ENCODE peak calls at places on chromosomes 1 and 21, in seven cellular contexts. One of them, this sample, is unnamed. For H3K4me1 and H3K27me3, the result is how much of the 10 kb centered on the place peaks cover.

GRCh38 chr21:25330266-25330665 is 277.0 kb downstream of the MRPL39 start:
- DNase-seq in Panc1: no peak
- DNase-seq in psoas muscle: no peak
- DNase-seq in aorta: no peak
- DNase-seq in PC-3: peak
- DNase-seq in ovary: no peak
- DNase-seq in left ventricle myocardium inferior: no peak
- DNase-seq in this sample: no peak

GRCh38 chr1:154500533-154500932 is 1.5 kb upstream of the TDRD10 start:
- DNase-seq in psoas muscle: no peak
- DNase-seq in aorta: no peak
- DNase-seq in PC-3: no peak
- DNase-seq in ovary: no peak
- DNase-seq in left ventricle myocardium inferior: no peak
- DNase-seq in Panc1: no peak
- DNase-seq in this sample: no peak

GRCh38 chr1:53328490-53329182 is 766 bp upstream of the LRP8 start:
- DNase-seq in Panc1: no peak
- DNase-seq in ovary: no peak
- DNase-seq in psoas muscle: no peak
- DNase-seq in left ventricle myocardium inferior: no peak
- DNase-seq in aorta: peak
- DNase-seq in PC-3: no peak
- DNase-seq in this sample: no peak

GRCh38 chr1:100708476-100709062 is 11.0 kb upstream of the VCAM1 start:
- DNase-seq in psoas muscle: no peak
- DNase-seq in Panc1: no peak
- DNase-seq in ovary: no peak
- DNase-seq in left ventricle myocardium inferior: no peak
- DNase-seq in PC-3: no peak
- DNase-seq in aorta: no peak
- DNase-seq in this sample: peak

GRCh38 chr1:222373831-222374603 is 173.9 kb downstream of the HHIPL2 start:
- DNase-seq in ovary: no peak
- DNase-seq in psoas muscle: no peak
- DNase-seq in Panc1: no peak
- DNase-seq in aorta: no peak
- DNase-seq in left ventricle myocardium inferior: no peak
- DNase-seq in PC-3: no peak
- DNase-seq in this sample: no peak

GRCh38 chr1:184986250-184986649 is 11.9 kb upstream of the NIBAN1 start:
- DNase-seq in ovary: no peak
- DNase-seq in PC-3: peak
- DNase-seq in aorta: no peak
- DNase-seq in left ventricle myocardium inferior: no peak
- DNase-seq in Panc1: no peak
- DNase-seq in psoas muscle: no peak
- DNase-seq in this sample: peak

GRCh38 chr1:100860397-100860991 is 34.1 kb downstream of the EXTL2 start:
- DNase-seq in PC-3: peak
- DNase-seq in ovary: no peak
- DNase-seq in psoas muscle: no peak
- DNase-seq in Panc1: no peak
- DNase-seq in left ventricle myocardium inferior: no peak
- DNase-seq in aorta: no peak
- DNase-seq in this sample: peak

GRCh38 chr1:3530931-3531818 is 76.7 kb downstream of the ARHGEF16 start:
- DNase-seq in PC-3: peak
- DNase-seq in psoas muscle: peak
- DNase-seq in left ventricle myocardium inferior: peak
- DNase-seq in Panc1: no peak
- DNase-seq in ovary: peak
- DNase-seq in aorta: peak
- DNase-seq in this sample: peak

GRCh38 chr1:42981406-42981805 is 22.7 kb upstream of the SLC2A1 start:
- DNase-seq in Panc1: no peak
- DNase-seq in ovary: no peak
- DNase-seq in left ventricle myocardium inferior: no peak
- DNase-seq in PC-3: no peak
- DNase-seq in psoas muscle: no peak
- DNase-seq in aorta: no peak
- DNase-seq in this sample: no peak

GRCh38 chr1:182394055-182394775 is 2.6 kb upstream of the GLUL start:
- DNase-seq in PC-3: no peak
- DNase-seq in left ventricle myocardium inferior: no peak
- DNase-seq in ovary: no peak
- DNase-seq in psoas muscle: no peak
- DNase-seq in aorta: no peak
- DNase-seq in Panc1: no peak
- DNase-seq in this sample: no peak
- H3K4me1 ChIP-seq in PC-3: under half
- H3K4me1 ChIP-seq in left ventricle myocardium inferior: half or more
- H3K4me1 ChIP-seq in ovary: under half
- H3K4me1 ChIP-seq in psoas muscle: under half
- H3K4me1 ChIP-seq in aorta: under half
- H3K4me1 ChIP-seq in Panc1: under half
- H3K4me1 ChIP-seq in this sample: under half

GRCh38 chr1:10938741-10939417 is 73.6 kb upstream of the TARDBP start:
- DNase-seq in aorta: no peak
- DNase-seq in PC-3: no peak
- DNase-seq in ovary: no peak
- DNase-seq in left ventricle myocardium inferior: no peak
- DNase-seq in psoas muscle: no peak
- DNase-seq in Panc1: no peak
- DNase-seq in this sample: no peak

GRCh38 chr1:10940838-10941237 is 71.6 kb upstream of the TARDBP start:
- DNase-seq in psoas muscle: no peak
- DNase-seq in Panc1: no peak
- DNase-seq in PC-3: no peak
- DNase-seq in left ventricle myocardium inferior: no peak
- DNase-seq in aorta: no peak
- DNase-seq in ovary: no peak
- DNase-seq in this sample: no peak

GRCh38 chr1:10941891-10942541 is 70.4 kb upstream of the TARDBP start:
- DNase-seq in left ventricle myocardium inferior: peak
- DNase-seq in PC-3: peak
- DNase-seq in psoas muscle: peak
- DNase-seq in Panc1: peak
- DNase-seq in aorta: peak
- DNase-seq in ovary: peak
- DNase-seq in this sample: peak

GRCh38 chr1:10939654-10940450 is 72.6 kb upstream of the TARDBP start:
- DNase-seq in psoas muscle: no peak
- DNase-seq in Panc1: no peak
- DNase-seq in PC-3: no peak
- DNase-seq in left ventricle myocardium inferior: no peak
- DNase-seq in ovary: no peak
- DNase-seq in aorta: no peak
- DNase-seq in this sample: no peak

GRCh38 chr1:10940451-10940804 is 72.0 kb upstream of the TARDBP start:
- DNase-seq in psoas muscle: no peak
- DNase-seq in Panc1: no peak
- DNase-seq in aorta: no peak
- DNase-seq in PC-3: no peak
- DNase-seq in left ventricle myocardium inferior: no peak
- DNase-seq in ovary: no peak
- DNase-seq in this sample: no peak
- H3K27me3 ChIP-seq in psoas muscle: under half
- H3K27me3 ChIP-seq in Panc1: under half
- H3K27me3 ChIP-seq in aorta: under half
- H3K27me3 ChIP-seq in PC-3: under half
- H3K27me3 ChIP-seq in left ventricle myocardium inferior: under half
- H3K27me3 ChIP-seq in ovary: under half
- H3K27me3 ChIP-seq in this sample: half or more

GRCh38 chr1:31782066-31782762 is 18.1 kb upstream of the ADGRB2 start:
- DNase-seq in aorta: no peak
- DNase-seq in left ventricle myocardium inferior: no peak
- DNase-seq in psoas muscle: no peak
- DNase-seq in ovary: no peak
- DNase-seq in PC-3: no peak
- DNase-seq in Panc1: no peak
- DNase-seq in this sample: no peak
- H3K4me1 ChIP-seq in aorta: under half
- H3K4me1 ChIP-seq in left ventricle myocardium inferior: under half
- H3K4me1 ChIP-seq in psoas muscle: under half
- H3K4me1 ChIP-seq in ovary: under half
- H3K4me1 ChIP-seq in PC-3: under half
- H3K4me1 ChIP-seq in Panc1: under half
- H3K4me1 ChIP-seq in this sample: under half

DNA sequence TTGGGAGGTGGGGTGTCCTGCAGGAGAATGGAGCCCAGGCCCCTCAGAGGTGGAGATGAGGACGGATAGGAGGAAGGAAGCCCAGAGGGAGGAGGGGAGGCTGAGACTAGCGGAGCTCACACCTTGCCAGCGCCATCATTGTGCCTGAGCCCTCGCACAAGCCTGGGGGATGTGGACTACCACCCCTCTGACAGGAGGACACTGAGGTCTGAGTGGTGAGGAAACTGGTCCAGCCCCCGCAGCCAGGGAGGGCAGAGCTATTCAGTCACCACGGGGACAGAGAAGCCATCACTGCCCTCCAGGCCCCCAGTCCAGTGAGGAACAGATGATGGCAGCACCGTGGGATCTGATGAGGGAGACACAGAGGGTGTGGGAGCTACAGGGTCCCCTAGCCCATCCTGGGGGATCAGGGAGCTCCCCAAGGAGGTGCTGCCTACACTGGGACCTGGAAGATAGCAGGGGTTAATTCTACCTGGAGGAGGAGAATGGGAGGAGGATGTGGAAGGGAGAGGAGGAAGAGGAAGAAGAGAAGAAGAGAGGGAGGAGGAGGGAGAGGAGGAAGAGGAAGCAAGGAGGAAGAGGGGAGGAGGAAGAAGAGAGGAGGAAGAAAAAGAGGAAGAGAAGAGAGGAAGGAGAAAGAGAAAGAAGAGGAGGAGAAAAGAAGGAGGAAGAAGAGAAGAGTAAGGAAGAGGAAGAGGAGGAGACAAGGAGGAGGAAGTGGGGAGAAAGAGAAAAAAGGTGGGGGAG is 31.0 kb downstream of the MATN1 start:
- DNase-seq in PC-3: no peak
- DNase-seq in ovary: no peak
- DNase-seq in left ventricle myocardium inferior: no peak
- DNase-seq in Panc1: no peak
- DNase-seq in aorta: no peak
- DNase-seq in psoas muscle: no peak
- DNase-seq in this sample: no peak
- H3K27me3 ChIP-seq in PC-3: under half
- H3K27me3 ChIP-seq in ovary: under half
- H3K27me3 ChIP-seq in left ventricle myocardium inferior: half or more
- H3K27me3 ChIP-seq in Panc1: under half
- H3K27me3 ChIP-seq in aorta: under half
- H3K27me3 ChIP-seq in psoas muscle: under half
- H3K27me3 ChIP-seq in this sample: under half

GRCh38 chr1:164590592-164590991 is 31.6 kb downstream of the PBX1 start:
- DNase-seq in PC-3: no peak
- DNase-seq in Panc1: no peak
- DNase-seq in ovary: no peak
- DNase-seq in psoas muscle: no peak
- DNase-seq in aorta: no peak
- DNase-seq in left ventricle myocardium inferior: no peak
- DNase-seq in this sample: no peak

GRCh38 chr1:164591858-164592257 is 32.9 kb downstream of the PBX1 start:
- DNase-seq in ovary: no peak
- DNase-seq in PC-3: peak
- DNase-seq in psoas muscle: no peak
- DNase-seq in Panc1: no peak
- DNase-seq in left ventricle myocardium inferior: no peak
- DNase-seq in aorta: no peak
- DNase-seq in this sample: peak

GRCh38 chr1:164588388-164589341 is 29.7 kb downstream of the PBX1 start:
- DNase-seq in left ventricle myocardium inferior: peak
- DNase-seq in PC-3: no peak
- DNase-seq in ovary: peak
- DNase-seq in psoas muscle: peak
- DNase-seq in Panc1: no peak
- DNase-seq in aorta: peak
- DNase-seq in this sample: peak

GRCh38 chr1:164589408-164589807 is 30.4 kb downstream of the PBX1 start:
- DNase-seq in left ventricle myocardium inferior: no peak
- DNase-seq in psoas muscle: no peak
- DNase-seq in Panc1: no peak
- DNase-seq in ovary: no peak
- DNase-seq in aorta: no peak
- DNase-seq in PC-3: no peak
- DNase-seq in this sample: no peak

DNA sequence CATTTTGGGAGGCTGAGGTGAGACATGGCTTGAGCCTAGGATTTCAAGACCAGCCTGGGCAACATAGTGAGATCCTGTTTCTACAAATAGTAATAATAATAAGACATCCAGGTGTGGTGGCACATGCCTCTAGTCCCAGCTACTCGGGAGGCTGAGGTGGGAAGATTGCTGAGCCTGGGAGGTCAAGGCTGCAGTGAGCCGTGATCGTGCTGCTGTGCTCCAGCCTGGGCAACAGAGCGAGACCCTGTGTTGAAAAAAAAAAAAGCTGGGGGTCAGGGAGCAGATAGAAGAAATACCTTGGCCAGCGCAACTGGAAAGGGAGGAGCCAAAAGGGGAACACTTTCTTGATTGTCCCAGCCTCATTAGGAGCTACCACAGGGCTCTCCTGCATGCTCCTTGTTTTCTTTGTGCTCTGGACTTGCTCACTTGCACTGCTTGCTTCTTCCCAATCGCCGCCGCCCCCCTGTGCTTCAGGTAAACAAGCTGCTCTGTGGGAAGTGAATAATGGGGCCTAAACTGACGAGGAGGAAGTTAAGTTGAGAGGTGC is 31.1 kb downstream of the PBX1 start:
- DNase-seq in PC-3: no peak
- DNase-seq in aorta: no peak
- DNase-seq in left ventricle myocardium inferior: no peak
- DNase-seq in ovary: no peak
- DNase-seq in Panc1: no peak
- DNase-seq in psoas muscle: no peak
- DNase-seq in this sample: no peak
- H3K4me1 ChIP-seq in PC-3: under half
- H3K4me1 ChIP-seq in aorta: under half
- H3K4me1 ChIP-seq in left ventricle myocardium inferior: half or more
- H3K4me1 ChIP-seq in ovary: under half
- H3K4me1 ChIP-seq in Panc1: under half
- H3K4me1 ChIP-seq in psoas muscle: under half
- H3K4me1 ChIP-seq in this sample: under half

GRCh38 chr1:33348194-33348593 is 27.3 kb upstream of the A3GALT2 start:
- DNase-seq in psoas muscle: no peak
- DNase-seq in aorta: no peak
- DNase-seq in ovary: no peak
- DNase-seq in left ventricle myocardium inferior: no peak
- DNase-seq in PC-3: peak
- DNase-seq in Panc1: no peak
- DNase-seq in this sample: peak

GRCh38 chr1:33350611-33351280 is 29.8 kb upstream of the A3GALT2 start:
- DNase-seq in aorta: no peak
- DNase-seq in ovary: no peak
- DNase-seq in left ventricle myocardium inferior: no peak
- DNase-seq in Panc1: no peak
- DNase-seq in PC-3: peak
- DNase-seq in psoas muscle: no peak
- DNase-seq in this sample: no peak

GRCh38 chr1:33349778-33350610 is 29.1 kb upstream of the A3GALT2 start:
- DNase-seq in PC-3: peak
- DNase-seq in aorta: peak
- DNase-seq in Panc1: no peak
- DNase-seq in psoas muscle: peak
- DNase-seq in ovary: peak
- DNase-seq in left ventricle myocardium inferior: peak
- DNase-seq in this sample: peak

GRCh38 chr1:33348676-33349080 is 27.8 kb upstream of the A3GALT2 start:
- DNase-seq in PC-3: no peak
- DNase-seq in ovary: no peak
- DNase-seq in aorta: no peak
- DNase-seq in Panc1: no peak
- DNase-seq in psoas muscle: peak
- DNase-seq in left ventricle myocardium inferior: no peak
- DNase-seq in this sample: peak

GRCh38 chr1:33349081-33349759 is 28.3 kb upstream of the A3GALT2 start:
- DNase-seq in aorta: peak
- DNase-seq in ovary: peak
- DNase-seq in left ventricle myocardium inferior: peak
- DNase-seq in Panc1: no peak
- DNase-seq in PC-3: peak
- DNase-seq in psoas muscle: peak
- DNase-seq in this sample: peak
- H3K27me3 ChIP-seq in aorta: under half
- H3K27me3 ChIP-seq in ovary: under half
- H3K27me3 ChIP-seq in left ventricle myocardium inferior: under half
- H3K27me3 ChIP-seq in Panc1: under half
- H3K27me3 ChIP-seq in PC-3: under half
- H3K27me3 ChIP-seq in psoas muscle: under half
- H3K27me3 ChIP-seq in this sample: under half

This sample was measured in adipocyte.